ENCODE peak calls at places on chromosomes 3 and 15, in seven cellular contexts. C is HepG2; G is nephron progenitor cell; P is Calu3; R is brain microvascular endothelial cell; V is GM12892; B is CD8-positive, alpha-beta memory T cell. H is an unnamed sample.

GRCh38 chr3:194185225-194185624 is 49.3 kb downstream of the HES1 start:
- DNase-seq in B (no peak), R (no peak), P (no peak), V (no peak), C (no peak), G (no peak), H (no peak)

GRCh38 chr3:94004301-94004910 is 24.0 kb downstream of the STX19 start:
- DNase-seq in C (peak), V (no peak), R (peak), G (no peak), B (no peak), P (no peak), H (peak)

GRCh38 chr3:190097617-190098016 is 23.1 kb downstream of the P3H2 start:
- DNase-seq in R (peak), C (no peak), G (peak), V (no peak), B (no peak), P (no peak), H (no peak)

GRCh38 chr3:176690470-176690869 is 506.8 kb downstream of the TBL1XR1 start:
- DNase-seq in C (no peak), R (no peak), P (no peak), V (no peak), B (no peak), G (no peak), H (peak)

GRCh38 chr3:101720851-101721649 is 3.4 kb upstream of the CEP97 start:
- DNase-seq in P (no peak), B (no peak), G (no peak), V (no peak), C (no peak), R (no peak), H (no peak)

GRCh38 chr3:29282431-29283296 is 1.8 kb downstream of the RBMS3 start:
- DNase-seq in C (no peak), G (no peak), B (no peak), R (peak), P (no peak), V (no peak), H (peak)

GRCh38 chr3:39407259-39407629 is 724 bp downstream of the RPSA start:
- DNase-seq in P (no peak), B (no peak), C (peak), R (no peak), V (no peak), G (no peak), H (no peak)

GRCh38 chr15:27815035-27815434 is 284.1 kb downstream of the OCA2 start:
- DNase-seq in C (no peak), G (no peak), R (no peak), B (no peak), V (no peak), P (no peak), H (no peak)

GRCh38 chr3:188875413-188875812 is 296.4 kb upstream of the TPRG1 start:
- DNase-seq in C (no peak), R (no peak), G (no peak), B (no peak), V (no peak), P (no peak), H (no peak)

GRCh38 chr15:48510976-48511375 is 134.5 kb downstream of the FBN1 start:
- DNase-seq in B (no peak), V (no peak), C (no peak), G (no peak), P (peak), R (peak), H (no peak)

GRCh38 chr3:179898024-179898423 is 138.7 kb downstream of the PEX5L start:
- DNase-seq in V (no peak), R (peak), G (peak), P (peak), B (no peak), C (peak), H (peak)

GRCh38 chr3:149315694-149316093 is 17.7 kb downstream of the TM4SF18 start:
- DNase-seq in P (no peak), V (no peak), G (no peak), B (no peak), C (no peak), R (no peak), H (peak)

GRCh38 chr3:195756935-195757302 is 36.1 kb downstream of the MUC20 start:
- DNase-seq in R (no peak), V (no peak), C (no peak), B (no peak), P (no peak), G (no peak), H (peak)

GRCh38 chr3:126380011-126380768 is 14.5 kb upstream of the CFAP100 start:
- DNase-seq in P (no peak), B (no peak), V (no peak), R (no peak), G (no peak), C (no peak), H (no peak)

GRCh38 chr15:39502616-39503195 is 78.2 kb upstream of the THBS1 start:
- DNase-seq in R (no peak), C (no peak), P (no peak), G (no peak), B (no peak), V (no peak), H (no peak)

GRCh38 chr3:185677146-185677829 is 91.2 kb downstream of the SENP2 start:
- DNase-seq in B (no peak), C (peak), R (peak), G (no peak), V (peak), P (peak), H (peak)

GRCh38 chr3:182389041-182389815 is 404.1 kb upstream of the ATP11B start:
- DNase-seq in P (peak), B (no peak), G (no peak), V (no peak), C (no peak), R (no peak), H (peak)

GRCh38 chr3:78140866-78141658 is 1101.2 kb downstream of the ROBO2 start:
- DNase-seq in P (no peak), C (no peak), G (no peak), R (peak), V (no peak), B (no peak), H (peak)

GRCh38 chr3:159451482-159451881 is 537.2 kb upstream of the IL12A start:
- DNase-seq in B (no peak), G (no peak), V (no peak), C (no peak), P (no peak), R (no peak), H (no peak)

GRCh38 chr3:175091426-175092114 is 232.4 kb downstream of the NAALADL2 start:
- DNase-seq in R (no peak), P (no peak), C (no peak), B (no peak), V (no peak), G (no peak), H (no peak)

GRCh38 chr15:77901921-77902750 is 175.4 kb downstream of the TBC1D2B start:
- DNase-seq in R (no peak), P (no peak), C (no peak), V (no peak), G (peak), B (no peak), H (no peak)

GRCh38 chr3:144816366-144816765 is 844.7 kb downstream of the DIPK2A start:
- DNase-seq in V (no peak), C (no peak), R (no peak), B (no peak), G (no peak), P (no peak), H (no peak)

GRCh38 chr3:13827699-13828098 is 52.2 kb downstream of the WNT7A start:
- DNase-seq in P (no peak), R (no peak), B (no peak), G (no peak), V (no peak), C (no peak), H (no peak)

GRCh38 chr15:62482715-62483429 is 317.8 kb upstream of the C2CD4B start:
- DNase-seq in P (peak), G (peak), R (peak), C (peak), B (no peak), V (no peak), H (peak)

GRCh38 chr3:56976666-56977560 is 83.6 kb upstream of the SPATA12 start:
- DNase-seq in G (peak), R (peak), B (no peak), V (no peak), P (no peak), C (no peak), H (peak)

GRCh38 chr3:50003766-50004278 is 63.9 kb downstream of the RBM6 start:
- DNase-seq in R (no peak), G (no peak), V (no peak), B (no peak), P (no peak), C (no peak), H (no peak)

GRCh38 chr3:30258426-30259392 is 347.7 kb upstream of the TGFBR2 start:
- DNase-seq in G (no peak), R (no peak), B (no peak), C (peak), V (no peak), P (no peak), H (no peak)

GRCh38 chr3:4826237-4827100 is 152.8 kb upstream of the BHLHE40 start:
- DNase-seq in B (no peak), R (no peak), G (no peak), V (no peak), P (peak), C (no peak), H (no peak)

GRCh38 chr15:38623744-38624143 is 59.1 kb upstream of the RASGRP1 start:
- DNase-seq in V (no peak), P (no peak), C (no peak), R (no peak), G (no peak), B (no peak), H (no peak)